ENCODE peak calls at places on chromosomes 6 and 20, in six cellular contexts. One of them, this sample, is unnamed.
A peak's percentile ranks its signal among the peaks of the same experiment; 100 is the strongest.

GRCh38 chr6:80029442-80029841 is 25.0 kb downstream of the TTK start:
- DNase-seq in OCI-LY7: no peak
- DNase-seq in MM.1S: no peak
- DNase-seq in HCT116: no peak
- DNase-seq in SK-N-SH: no peak
- DNase-seq in hepatocyte: no peak
- DNase-seq in this sample: no peak

GRCh38 chr6:152993431-152993830 is 9.1 kb downstream of the MTRF1L start:
- DNase-seq in OCI-LY7: no peak
- DNase-seq in MM.1S: no peak
- DNase-seq in HCT116: peak; percentile 15
- DNase-seq in SK-N-SH: peak; percentile 28
- DNase-seq in hepatocyte: no peak
- DNase-seq in this sample: no peak

GRCh38 chr6:156379946-156380707 is 397.1 kb upstream of the ARID1B start:
- DNase-seq in OCI-LY7: no peak
- DNase-seq in MM.1S: no peak
- DNase-seq in HCT116: peak; percentile 10
- DNase-seq in SK-N-SH: peak; percentile 52
- DNase-seq in hepatocyte: peak; percentile 57
- DNase-seq in this sample: peak; percentile 38

GRCh38 chr6:137884428-137884827 is 17.4 kb downstream of the TNFAIP3 start:
- DNase-seq in OCI-LY7: no peak
- DNase-seq in MM.1S: no peak
- DNase-seq in HCT116: no peak
- DNase-seq in SK-N-SH: no peak
- DNase-seq in hepatocyte: no peak
- DNase-seq in this sample: no peak

GRCh38 chr6:1313755-1314503 is 2.0 kb downstream of the FOXQ1 start:
- DNase-seq in OCI-LY7: no peak
- DNase-seq in MM.1S: no peak
- DNase-seq in HCT116: peak; percentile 15
- DNase-seq in SK-N-SH: peak; percentile 70
- DNase-seq in hepatocyte: peak; percentile 87
- DNase-seq in this sample: peak; percentile 47

GRCh38 chr6:142507065-142507464 is 205.3 kb downstream of the ADGRG6 start:
- DNase-seq in OCI-LY7: no peak
- DNase-seq in MM.1S: no peak
- DNase-seq in HCT116: no peak
- DNase-seq in SK-N-SH: no peak
- DNase-seq in hepatocyte: no peak
- DNase-seq in this sample: no peak

GRCh38 chr6:105596284-105596755 is 193.4 kb upstream of the PREP start:
- DNase-seq in OCI-LY7: no peak
- DNase-seq in MM.1S: no peak
- DNase-seq in HCT116: no peak
- DNase-seq in SK-N-SH: no peak
- DNase-seq in hepatocyte: peak; percentile 30
- DNase-seq in this sample: peak; percentile 95

GRCh38 chr20:51562334-51563140 is 20.0 kb upstream of the NFATC2 start:
- DNase-seq in OCI-LY7: no peak
- DNase-seq in MM.1S: no peak
- DNase-seq in HCT116: peak; percentile 26
- DNase-seq in SK-N-SH: peak; percentile 82
- DNase-seq in hepatocyte: peak; percentile 86
- DNase-seq in this sample: peak; percentile 94

GRCh38 chr6:3457710-3458605 is 1.1 kb upstream of the SLC22A23 start:
- DNase-seq in OCI-LY7: no peak
- DNase-seq in MM.1S: no peak
- DNase-seq in HCT116: peak; percentile 42
- DNase-seq in SK-N-SH: peak; percentile 37
- DNase-seq in hepatocyte: peak; percentile 61
- DNase-seq in this sample: peak; percentile 27

DNA sequence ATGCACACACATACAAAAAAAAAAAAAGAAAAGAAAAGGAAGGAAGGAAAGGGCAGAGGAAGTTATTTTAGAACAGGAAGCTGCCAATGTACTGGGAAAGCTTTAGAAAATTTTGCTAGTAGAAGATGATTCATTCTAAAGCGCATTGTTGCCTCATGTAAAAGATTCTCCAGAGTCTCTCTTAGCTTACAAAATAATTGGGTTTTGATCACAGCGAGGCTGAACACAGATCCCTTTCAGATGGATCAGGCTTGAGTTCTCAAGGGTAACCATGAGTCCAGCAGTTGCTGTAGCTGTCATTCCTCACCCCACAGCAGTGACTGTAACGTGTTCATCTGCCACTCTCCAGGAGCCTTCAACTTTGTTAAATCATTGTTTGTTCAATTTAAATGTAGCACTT is 81.9 kb downstream of the PHACTR2 start:
- DNase-seq in OCI-LY7: no peak
- DNase-seq in MM.1S: no peak
- DNase-seq in HCT116: no peak
- DNase-seq in SK-N-SH: no peak
- DNase-seq in hepatocyte: no peak
- DNase-seq in this sample: peak; percentile 60
- TF ChIP-seq EZH2phosphoT487 in OCI-LY7: no peak
- TF ChIP-seq EZH2phosphoT487 in MM.1S: no peak
- TF ChIP-seq EZH2phosphoT487 in HCT116: no peak
- TF ChIP-seq EZH2phosphoT487 in SK-N-SH: no peak
- TF ChIP-seq EZH2phosphoT487 in hepatocyte: no peak
- TF ChIP-seq EZH2phosphoT487 in this sample: no peak

GRCh38 chr20:38141889-38142494 is 23.1 kb downstream of the TGM2 start:
- DNase-seq in OCI-LY7: no peak
- DNase-seq in MM.1S: no peak
- DNase-seq in HCT116: no peak
- DNase-seq in SK-N-SH: no peak
- DNase-seq in hepatocyte: no peak
- DNase-seq in this sample: no peak
- TF ChIP-seq EZH2phosphoT487 in OCI-LY7: no peak
- TF ChIP-seq EZH2phosphoT487 in MM.1S: no peak
- TF ChIP-seq EZH2phosphoT487 in HCT116: no peak
- TF ChIP-seq EZH2phosphoT487 in SK-N-SH: no peak
- TF ChIP-seq EZH2phosphoT487 in hepatocyte: no peak
- TF ChIP-seq EZH2phosphoT487 in this sample: no peak

GRCh38 chr20:9615766-9616454 is 101.5 kb downstream of the LAMP5 start:
- DNase-seq in OCI-LY7: peak; percentile 86
- DNase-seq in MM.1S: peak; percentile 92
- DNase-seq in HCT116: no peak
- DNase-seq in SK-N-SH: no peak
- DNase-seq in hepatocyte: no peak
- DNase-seq in this sample: no peak
- TF ChIP-seq EZH2phosphoT487 in OCI-LY7: no peak
- TF ChIP-seq EZH2phosphoT487 in MM.1S: no peak
- TF ChIP-seq EZH2phosphoT487 in HCT116: no peak
- TF ChIP-seq EZH2phosphoT487 in SK-N-SH: no peak
- TF ChIP-seq EZH2phosphoT487 in hepatocyte: no peak
- TF ChIP-seq EZH2phosphoT487 in this sample: no peak

DNA sequence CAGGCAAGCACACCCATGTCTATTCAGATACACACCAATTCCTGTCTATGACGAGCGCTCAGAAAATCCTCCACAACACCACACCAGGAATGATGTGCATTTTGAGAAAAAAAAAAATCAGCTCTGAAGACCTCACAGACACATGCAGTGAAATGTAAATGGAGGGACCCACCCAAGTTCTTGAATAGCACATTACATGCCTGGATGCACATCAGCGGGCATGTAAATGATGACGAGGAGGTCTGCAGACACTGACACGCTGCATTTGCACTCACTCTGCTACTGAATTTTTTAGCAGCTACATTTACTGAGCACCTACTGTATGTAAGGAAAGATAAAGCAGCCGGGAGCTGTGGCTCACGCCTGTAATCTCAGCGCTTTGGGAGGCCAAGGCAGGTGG is 14.7 kb downstream of the NRSN2 start:
- DNase-seq in OCI-LY7: peak; percentile 91
- DNase-seq in MM.1S: no peak
- DNase-seq in HCT116: no peak
- DNase-seq in SK-N-SH: no peak
- DNase-seq in hepatocyte: no peak
- DNase-seq in this sample: no peak
- TF ChIP-seq EZH2phosphoT487 in OCI-LY7: no peak
- TF ChIP-seq EZH2phosphoT487 in MM.1S: no peak
- TF ChIP-seq EZH2phosphoT487 in HCT116: no peak
- TF ChIP-seq EZH2phosphoT487 in SK-N-SH: no peak
- TF ChIP-seq EZH2phosphoT487 in hepatocyte: no peak
- TF ChIP-seq EZH2phosphoT487 in this sample: no peak

GRCh38 chr20:61115627-61116026 is 136.4 kb upstream of the CDH4 start:
- DNase-seq in OCI-LY7: no peak
- DNase-seq in MM.1S: no peak
- DNase-seq in HCT116: no peak
- DNase-seq in SK-N-SH: no peak
- DNase-seq in hepatocyte: no peak
- DNase-seq in this sample: no peak

GRCh38 chr20:61114776-61115175 is 137.3 kb upstream of the CDH4 start:
- DNase-seq in OCI-LY7: no peak
- DNase-seq in MM.1S: no peak
- DNase-seq in HCT116: no peak
- DNase-seq in SK-N-SH: no peak
- DNase-seq in hepatocyte: no peak
- DNase-seq in this sample: no peak

GRCh38 chr20:61119263-61119662 is 132.8 kb upstream of the CDH4 start:
- DNase-seq in OCI-LY7: no peak
- DNase-seq in MM.1S: no peak
- DNase-seq in HCT116: no peak
- DNase-seq in SK-N-SH: no peak
- DNase-seq in hepatocyte: no peak
- DNase-seq in this sample: no peak

GRCh38 chr20:61118429-61119224 is 133.4 kb upstream of the CDH4 start:
- DNase-seq in OCI-LY7: no peak
- DNase-seq in MM.1S: no peak
- DNase-seq in HCT116: no peak
- DNase-seq in SK-N-SH: no peak
- DNase-seq in hepatocyte: no peak
- DNase-seq in this sample: peak; percentile 79

GRCh38 chr20:61117725-61118124 is 134.3 kb upstream of the CDH4 start:
- DNase-seq in OCI-LY7: no peak
- DNase-seq in MM.1S: no peak
- DNase-seq in HCT116: no peak
- DNase-seq in SK-N-SH: no peak
- DNase-seq in hepatocyte: peak; percentile 72
- DNase-seq in this sample: peak; percentile 67
- TF ChIP-seq EZH2phosphoT487 in OCI-LY7: no peak
- TF ChIP-seq EZH2phosphoT487 in MM.1S: no peak
- TF ChIP-seq EZH2phosphoT487 in HCT116: no peak
- TF ChIP-seq EZH2phosphoT487 in SK-N-SH: no peak
- TF ChIP-seq EZH2phosphoT487 in hepatocyte: no peak
- TF ChIP-seq EZH2phosphoT487 in this sample: no peak

GRCh38 chr6:163335671-163336545 is 78.6 kb upstream of the QKI start:
- DNase-seq in OCI-LY7: no peak
- DNase-seq in MM.1S: no peak
- DNase-seq in HCT116: no peak
- DNase-seq in SK-N-SH: no peak
- DNase-seq in hepatocyte: no peak
- DNase-seq in this sample: peak; percentile 6
- TF ChIP-seq EZH2phosphoT487 in OCI-LY7: no peak
- TF ChIP-seq EZH2phosphoT487 in MM.1S: no peak
- TF ChIP-seq EZH2phosphoT487 in HCT116: no peak
- TF ChIP-seq EZH2phosphoT487 in SK-N-SH: no peak
- TF ChIP-seq EZH2phosphoT487 in hepatocyte: no peak
- TF ChIP-seq EZH2phosphoT487 in this sample: no peak

DNA sequence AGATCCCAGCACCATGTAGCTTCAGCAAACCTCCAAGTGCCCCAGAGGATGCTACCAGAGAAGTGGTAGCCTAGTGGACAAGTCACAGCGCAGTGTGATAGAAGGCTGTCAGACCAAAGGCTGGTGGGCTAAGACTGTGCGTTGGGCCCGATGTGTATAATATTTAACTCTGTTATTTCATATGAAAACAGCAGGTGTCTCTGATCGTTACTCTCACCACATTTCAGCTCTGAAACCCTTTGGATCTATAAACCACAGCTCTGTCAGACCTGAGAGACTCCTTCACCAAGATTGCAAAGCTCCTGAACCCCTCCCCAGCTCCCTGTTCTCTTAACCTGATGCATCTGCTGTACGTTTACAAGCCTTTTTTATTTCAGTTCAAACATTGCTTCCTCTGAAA is 43.8 kb downstream of the ISM1 start:
- DNase-seq in OCI-LY7: no peak
- DNase-seq in MM.1S: no peak
- DNase-seq in HCT116: no peak
- DNase-seq in SK-N-SH: no peak
- DNase-seq in hepatocyte: no peak
- DNase-seq in this sample: no peak
- TF ChIP-seq EZH2phosphoT487 in OCI-LY7: no peak
- TF ChIP-seq EZH2phosphoT487 in MM.1S: no peak
- TF ChIP-seq EZH2phosphoT487 in HCT116: no peak
- TF ChIP-seq EZH2phosphoT487 in SK-N-SH: no peak
- TF ChIP-seq EZH2phosphoT487 in hepatocyte: no peak
- TF ChIP-seq EZH2phosphoT487 in this sample: no peak

This sample was measured in GM23248.